ENCODE peak calls at places on chromosomes 11 and 22, in four cellular contexts. S is spleen, B is HepG2, E is vagina. V is an unnamed sample.

GRCh38 chr11:23540101-23540561 is 679.9 kb upstream of the CCDC179 start:
- DNase-seq in S (no peak), B (peak; percentile 44), E (no peak), V (no peak)

GRCh38 chr11:13166036-13166435 is 111.6 kb upstream of the BMAL1 start:
- DNase-seq in S (no peak), B (no peak), E (no peak), V (no peak)

GRCh38 chr11:108945341-108945740 is 280.5 kb downstream of the DDX10 start:
- DNase-seq in S (no peak), B (no peak), E (no peak), V (no peak)

GRCh38 chr11:130523166-130523565 is 74.7 kb downstream of the ADAMTS15 start:
- DNase-seq in S (no peak), B (no peak), E (no peak), V (peak; percentile 85)

GRCh38 chr11:111691731-111692130 is 74.5 kb downstream of the PPP2R1B start:
- DNase-seq in S (no peak), B (peak; percentile 6), E (no peak), V (no peak)

GRCh38 chr22:24087071-24087795 is 76.1 kb downstream of the CABIN1 start:
- DNase-seq in S (peak; percentile 25), B (no peak), E (no peak), V (no peak)

GRCh38 chr22:39283312-39284141 is 35.9 kb downstream of the RPL3 start:
- DNase-seq in S (peak; percentile 88), B (peak; percentile 86), E (no peak), V (no peak)

GRCh38 chr22:28181332-28181731 is 262.3 kb upstream of the PITPNB start:
- DNase-seq in S (no peak), B (no peak), E (no peak), V (no peak)

GRCh38 chr11:27139742-27140141 is 99.1 kb downstream of the BBOX1 start:
- DNase-seq in S (no peak), B (no peak), E (no peak), V (no peak)

GRCh38 chr11:316031-316701 is 2.3 kb downstream of the IFITM1 start:
- DNase-seq in S (peak; percentile 89), B (no peak), E (no peak), V (no peak)

GRCh38 chr22:36079041-36079440 is 50.4 kb upstream of the RBFOX2 start:
- DNase-seq in S (no peak), B (no peak), E (no peak), V (no peak)

GRCh38 chr11:94742645-94743044 is 25.5 kb upstream of the AMOTL1 start:
- DNase-seq in S (no peak), B (no peak), E (no peak), V (no peak)

GRCh38 chr11:41146326-41146725 is 313.1 kb downstream of the LRRC4C start:
- DNase-seq in S (no peak), B (no peak), E (no peak), V (no peak)

GRCh38 chr11:6979365-6979764 is 40.8 kb downstream of the ZNF214 start:
- DNase-seq in S (no peak), B (no peak), E (no peak), V (no peak)

GRCh38 chr22:35609261-35609660 is 7.9 kb downstream of the MB start:
- DNase-seq in S (no peak), B (no peak), E (no peak), V (no peak)

GRCh38 chr22:37741312-37741795 is 44.5 kb downstream of the TRIOBP start:
- DNase-seq in S (no peak), B (peak; percentile 73), E (no peak), V (peak; percentile 98)
- TF ChIP-seq POLR2AphosphoS5 in S (peak; percentile 70), B (no peak), E (peak; percentile 92), V (peak; percentile 92)

GRCh38 chr11:60955566-60955965 is 3.6 kb upstream of the SLC15A3 start:
- DNase-seq in S (peak; percentile 70), B (no peak), E (no peak), V (no peak)

GRCh38 chr11:60957188-60957587 is 5.2 kb upstream of the SLC15A3 start:
- DNase-seq in S (no peak), B (no peak), E (no peak), V (no peak)

GRCh38 chr11:60954421-60954820 is 2.4 kb upstream of the SLC15A3 start:
- DNase-seq in S (peak; percentile 83), B (no peak), E (no peak), V (no peak)

GRCh38 chr11:60960405-60960804 is 8.4 kb upstream of the SLC15A3 start:
- DNase-seq in S (no peak), B (no peak), E (no peak), V (no peak)

GRCh38 chr11:60959445-60959844 is 7.5 kb upstream of the SLC15A3 start:
- DNase-seq in S (no peak), B (no peak), E (no peak), V (no peak)
- TF ChIP-seq POLR2AphosphoS5 in S (no peak), B (no peak), E (no peak), V (no peak)

GRCh38 chr22:43378011-43378704 is 33.7 kb upstream of the MPPED1 start:
- DNase-seq in S (no peak), B (peak; percentile 97), E (no peak), V (no peak)
- TF ChIP-seq POLR2AphosphoS5 in S (no peak), B (no peak), E (no peak), V (no peak)

DNA sequence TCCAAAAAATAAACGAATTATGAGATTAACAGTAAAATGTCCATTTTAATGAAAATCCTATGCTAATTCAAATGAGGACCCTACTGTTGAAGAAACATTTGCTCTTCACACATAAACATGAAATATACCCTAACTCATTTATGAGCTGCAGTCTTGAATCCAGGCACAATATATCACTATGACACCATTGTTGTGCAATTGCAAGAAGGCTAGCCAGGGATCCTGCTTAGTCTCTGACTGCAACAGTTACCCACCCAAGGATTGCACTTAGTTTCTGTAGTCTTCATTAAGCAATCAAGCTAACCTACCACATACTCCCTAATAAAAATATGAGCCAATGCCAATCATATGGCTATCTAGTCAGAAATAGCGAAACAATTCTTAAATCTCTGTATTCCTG is 981.0 kb upstream of the FAT3 start:
- DNase-seq in S (no peak), B (no peak), E (no peak), V (no peak)
- TF ChIP-seq POLR2AphosphoS5 in S (no peak), B (no peak), E (no peak), V (peak; percentile 61)

GRCh38 chr11:69637601-69637955 is 3.4 kb upstream of the CCND1 start:
- DNase-seq in S (peak; percentile 67), B (no peak), E (no peak), V (no peak)
- TF ChIP-seq POLR2AphosphoS5 in S (no peak), B (no peak), E (no peak), V (no peak)

GRCh38 chr11:1871531-1871930 is 18.6 kb downstream of the LSP1 start:
- DNase-seq in S (peak; percentile 74), B (no peak), E (no peak), V (no peak)

GRCh38 chr11:1872267-1872985 is 19.3 kb downstream of the PRR33 start:
- DNase-seq in S (no peak), B (no peak), E (no peak), V (no peak)

GRCh38 chr11:1870326-1870696 is 17.4 kb downstream of the LSP1 start:
- DNase-seq in S (peak; percentile 72), B (no peak), E (no peak), V (no peak)

GRCh38 chr11:1869427-1870325 is 16.8 kb downstream of the LSP1 start:
- DNase-seq in S (peak; percentile 84), B (peak; percentile 20), E (no peak), V (no peak)

GRCh38 chr11:1870721-1871466 is 18.0 kb downstream of the LSP1 start:
- DNase-seq in S (peak; percentile 84), B (no peak), E (no peak), V (no peak)
- TF ChIP-seq POLR2AphosphoS5 in S (peak; percentile 65), B (no peak), E (peak; percentile 48), V (no peak)

V was measured in esophagus muscularis mucosa.